ENCODE peak calls at places on chromosome 10, in five cellular contexts. E is HCT116, W is NB4, U is kidney, B is fibroblast of lung. O is an unnamed sample.

GRCh38 chr10:126569513-126570447 is 100.7 kb downstream of the C10orf90 start:
- DNase-seq in E (no peak), W (no peak), U (no peak), B (peak), O (no peak)

GRCh38 chr10:97633921-97634320 is 621 bp upstream of the MORN4 start:
- DNase-seq in E (peak), W (no peak), U (no peak), B (no peak), O (no peak)

GRCh38 chr10:84333864-84334451 is 5.6 kb downstream of the CCSER2 start:
- DNase-seq in E (no peak), W (peak), U (no peak), B (peak), O (no peak)

GRCh38 chr10:18886102-18886501 is 162.5 kb upstream of the MALRD1 start:
- DNase-seq in E (no peak), W (no peak), U (no peak), B (peak), O (no peak)

GRCh38 chr10:86651021-86651471 is 3.3 kb upstream of the OPN4 start:
- DNase-seq in E (no peak), W (no peak), U (peak), B (no peak), O (no peak)

GRCh38 chr10:2839081-2839725 is 228.1 kb upstream of the PFKP start:
- DNase-seq in E (no peak), W (peak), U (no peak), B (no peak), O (peak)

GRCh38 chr10:7895699-7896090 is 77.4 kb downstream of the TAF3 start:
- DNase-seq in E (no peak), W (no peak), U (no peak), B (no peak), O (no peak)

GRCh38 chr10:13054844-13055243 is 45.1 kb upstream of the OPTN start:
- DNase-seq in E (no peak), W (peak), U (no peak), B (no peak), O (no peak)

GRCh38 chr10:10475812-10476211 is 541.9 kb upstream of the CELF2 start:
- DNase-seq in E (no peak), W (no peak), U (no peak), B (no peak), O (no peak)

GRCh38 chr10:79038841-79039201 is 29.9 kb upstream of the ZMIZ1 start:
- DNase-seq in E (no peak), W (no peak), U (peak), B (peak), O (no peak)

GRCh38 chr10:61845196-61845949 is 56.1 kb upstream of the ARID5B start:
- DNase-seq in E (no peak), W (no peak), U (no peak), B (no peak), O (no peak)

DNA sequence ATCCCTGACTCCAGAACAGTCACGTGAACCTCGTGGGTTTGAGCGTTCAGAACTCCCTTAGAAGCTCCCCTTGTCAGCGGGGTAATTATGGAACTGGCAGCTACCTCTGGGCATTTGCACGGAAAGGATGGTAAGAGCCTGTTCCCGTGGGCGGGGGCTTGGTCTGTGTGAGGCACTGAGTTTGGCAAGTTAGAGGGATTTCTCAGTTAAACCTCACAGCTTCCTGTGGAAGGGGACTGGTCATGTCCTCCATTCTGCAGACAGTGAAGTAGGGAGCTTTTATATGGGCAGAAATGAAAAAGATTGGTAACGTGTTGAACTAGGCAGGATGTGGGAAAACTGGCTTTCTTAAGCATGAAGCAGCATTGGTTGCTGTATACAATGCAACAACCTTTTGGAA is 16.0 kb downstream of the PALD1 start:
- DNase-seq in E (no peak), W (peak), U (no peak), B (peak), O (no peak)
- H3K4me3 ChIP-seq in E (no peak), W (peak), U (no peak), B (no peak), O (peak)

DNA sequence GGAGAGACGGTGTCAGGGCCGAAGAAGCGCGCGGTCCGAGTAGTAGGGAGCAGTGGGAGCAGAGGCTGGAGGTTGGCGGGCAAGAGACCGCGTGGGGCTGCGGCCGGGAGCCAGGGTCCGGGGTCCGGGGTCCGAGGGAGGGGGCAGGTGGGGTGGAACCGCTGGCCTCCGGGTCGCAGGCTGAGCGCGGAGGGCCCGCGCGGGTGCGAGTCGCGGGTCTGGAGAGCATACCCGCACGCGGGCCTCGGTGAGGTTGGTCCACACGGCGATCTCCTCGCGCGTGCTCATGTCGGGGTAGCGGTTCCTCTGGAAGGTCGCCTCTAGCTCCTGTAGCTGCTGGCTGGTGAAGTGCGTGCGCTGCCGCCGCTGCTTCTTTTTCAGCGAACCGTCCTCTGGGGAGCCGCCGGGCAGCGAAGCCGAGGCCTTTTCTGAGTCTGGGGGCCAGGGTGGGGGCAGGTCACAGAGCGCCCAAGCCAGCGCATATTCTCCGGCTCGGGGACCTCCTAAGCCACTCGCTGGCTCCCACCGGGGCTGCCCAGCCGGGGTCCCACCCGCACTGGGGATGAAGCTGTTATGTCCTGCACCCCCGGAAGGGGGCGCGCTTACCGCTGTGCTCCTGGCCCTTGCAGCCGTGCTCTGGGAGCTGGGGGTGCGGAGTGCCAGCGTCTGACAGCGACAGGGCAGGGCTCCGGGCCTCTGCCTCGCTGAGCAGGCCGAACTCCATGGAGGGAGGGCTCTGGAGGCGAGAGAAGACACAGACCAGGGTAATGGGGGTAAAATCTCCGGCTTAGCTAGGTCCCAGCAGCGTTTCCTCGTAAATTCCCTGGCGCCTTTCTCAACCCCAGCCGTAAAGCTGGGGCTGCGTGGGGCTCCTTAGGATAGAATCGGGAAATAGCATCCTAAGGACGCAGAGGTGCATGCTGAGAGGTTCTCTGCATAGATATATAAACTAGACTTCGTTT is 5.5 kb downstream of the ELOVL3 start:
- DNase-seq in E (peak), W (peak), U (peak), B (no peak), O (peak)
- H3K4me3 ChIP-seq in E (peak), W (no peak), U (peak), B (no peak), O (peak)

GRCh38 chr10:132566892-132567291 is 29.3 kb downstream of the INPP5A start:
- DNase-seq in E (no peak), W (no peak), U (no peak), B (no peak), O (no peak)
- H3K4me3 ChIP-seq in E (no peak), W (no peak), U (no peak), B (no peak), O (no peak)

GRCh38 chr10:71770789-71771188 is 2.5 kb downstream of the VSIR start:
- DNase-seq in E (no peak), W (peak), U (peak), B (no peak), O (no peak)

GRCh38 chr10:71767420-71768035 is 5.8 kb downstream of the VSIR start:
- DNase-seq in E (no peak), W (no peak), U (peak), B (peak), O (peak)

GRCh38 chr10:71770255-71770654 is 3.1 kb downstream of the VSIR start:
- DNase-seq in E (no peak), W (peak), U (peak), B (no peak), O (no peak)

GRCh38 chr10:71771204-71771603 is 2.1 kb downstream of the VSIR start:
- DNase-seq in E (no peak), W (no peak), U (peak), B (no peak), O (no peak)

GRCh38 chr10:71769279-71769823 is 4.0 kb downstream of the VSIR start:
- DNase-seq in E (no peak), W (peak), U (peak), B (peak), O (no peak)
- H3K4me3 ChIP-seq in E (no peak), W (peak), U (no peak), B (peak), O (peak)

DNA sequence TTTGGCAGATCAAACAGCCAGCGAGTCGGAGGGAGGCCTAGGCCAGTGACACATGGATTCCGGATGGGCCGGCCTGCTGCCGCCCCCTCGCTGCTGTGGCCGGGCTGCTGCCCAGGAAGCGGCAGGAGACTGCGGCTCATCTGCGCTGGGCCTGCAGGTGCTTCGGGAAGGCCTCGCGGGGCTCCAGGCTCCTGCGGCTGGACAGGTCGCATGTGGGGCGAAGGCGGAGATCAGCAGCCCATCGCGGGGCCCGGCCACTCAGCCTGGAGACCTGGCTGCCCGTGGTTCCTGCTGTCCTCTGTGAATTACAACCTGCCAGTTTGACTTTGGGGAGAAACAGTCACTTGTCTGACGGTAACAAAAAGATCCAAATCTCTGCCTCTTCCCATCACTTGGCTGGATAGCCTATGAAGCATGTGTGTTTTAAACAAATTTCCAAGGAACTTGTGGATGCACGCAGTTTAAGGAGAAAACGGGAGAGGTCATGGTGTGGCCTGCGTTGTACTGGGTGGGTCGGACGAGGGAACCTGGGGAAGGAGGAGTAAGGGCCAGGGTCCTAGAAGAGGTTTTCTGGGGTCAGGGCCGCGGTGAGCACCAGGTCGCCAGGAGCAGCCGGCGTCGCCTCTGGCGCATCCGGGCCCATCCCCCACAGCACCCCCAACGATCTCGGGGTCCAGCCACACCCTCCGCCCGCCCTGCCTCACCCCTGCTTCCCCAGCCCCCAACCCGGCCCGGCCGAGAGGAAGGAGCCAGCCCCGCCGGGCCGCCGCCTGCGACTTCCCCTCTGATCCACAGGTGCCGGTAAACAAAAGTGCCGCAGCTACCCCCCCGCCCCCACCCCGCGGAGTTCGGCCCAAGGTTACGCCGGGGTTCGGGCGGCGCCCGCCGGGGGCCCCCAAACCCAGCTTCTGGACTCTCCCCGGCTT is 1.6 kb downstream of the SPOCK2 start:
- DNase-seq in E (no peak), W (no peak), U (peak), B (peak), O (peak)
- H3K4me3 ChIP-seq in E (no peak), W (no peak), U (peak), B (no peak), O (peak)